ENCODE peak calls at places on chromosomes 12 and 14, in nine cellular contexts. B, E, V, A, W, J, N, C and Z are unnamed samples. For H3K4me1, the result is how much of the 10 kb centered on the place peaks cover.

GRCh38 chr12:112087851-112088250 is 20.7 kb downstream of the NAA25 start:
- DNase-seq in B (no peak), E (no peak), V (no peak), A (no peak), W (no peak), J (no peak), N (no peak), C (no peak), Z (no peak)

GRCh38 chr12:112317481-112317880 is 64.8 kb downstream of the HECTD4 start:
- DNase-seq in B (no peak), E (no peak), V (no peak), A (no peak), W (no peak), J (no peak), N (no peak), C (no peak), Z (no peak)

GRCh38 chr12:124240493-124240892 is 54.4 kb upstream of the RFLNA start:
- DNase-seq in B (no peak), E (no peak), V (no peak), A (no peak), W (no peak), J (no peak), N (peak), C (no peak), Z (no peak)

GRCh38 chr12:123939716-123940626 is 32.7 kb downstream of the CCDC92 start:
- DNase-seq in B (no peak), E (no peak), V (no peak), A (no peak), W (no peak), J (no peak), N (no peak), C (no peak), Z (no peak)

GRCh38 chr12:40738856-40739255 is 46.6 kb downstream of the CNTN1 start:
- DNase-seq in B (no peak), E (no peak), V (no peak), A (no peak), W (no peak), J (no peak), N (no peak), C (no peak), Z (no peak)

GRCh38 chr12:442235-442884 is 17.4 kb upstream of the B4GALNT3 start:
- DNase-seq in B (no peak), E (no peak), V (no peak), A (peak), W (peak), J (peak), N (peak), C (peak), Z (peak)

GRCh38 chr12:15700595-15700994 is 88.6 kb downstream of the EPS8 start:
- DNase-seq in B (no peak), E (no peak), V (no peak), A (no peak), W (no peak), J (no peak), N (peak), C (no peak), Z (no peak)

GRCh38 chr12:120713861-120714482 is 3.7 kb downstream of the UNC119B start:
- DNase-seq in B (peak), E (no peak), V (no peak), A (peak), W (peak), J (peak), N (peak), C (peak), Z (peak)

GRCh38 chr12:132338781-132339180 is 9.4 kb upstream of the GALNT9 start:
- DNase-seq in B (no peak), E (no peak), V (no peak), A (no peak), W (peak), J (no peak), N (no peak), C (no peak), Z (no peak)

GRCh38 chr12:46609281-46609623 is 216.5 kb downstream of the SLC38A4 start:
- DNase-seq in B (no peak), E (no peak), V (no peak), A (no peak), W (no peak), J (no peak), N (no peak), C (no peak), Z (no peak)

GRCh38 chr14:77011226-77011762 is 17.2 kb downstream of the IRF2BPL start:
- DNase-seq in B (no peak), E (no peak), V (no peak), A (no peak), W (no peak), J (no peak), N (no peak), C (no peak), Z (no peak)

GRCh38 chr12:106423291-106423690 is 65.7 kb downstream of the POLR3B start:
- DNase-seq in B (no peak), E (no peak), V (no peak), A (no peak), W (no peak), J (no peak), N (no peak), C (no peak), Z (no peak)
- H3K27ac ChIP-seq in B (no peak), E (no peak), V (no peak), A (no peak), W (no peak), J (no peak), N (no peak), C (no peak), Z (no peak)

DNA sequence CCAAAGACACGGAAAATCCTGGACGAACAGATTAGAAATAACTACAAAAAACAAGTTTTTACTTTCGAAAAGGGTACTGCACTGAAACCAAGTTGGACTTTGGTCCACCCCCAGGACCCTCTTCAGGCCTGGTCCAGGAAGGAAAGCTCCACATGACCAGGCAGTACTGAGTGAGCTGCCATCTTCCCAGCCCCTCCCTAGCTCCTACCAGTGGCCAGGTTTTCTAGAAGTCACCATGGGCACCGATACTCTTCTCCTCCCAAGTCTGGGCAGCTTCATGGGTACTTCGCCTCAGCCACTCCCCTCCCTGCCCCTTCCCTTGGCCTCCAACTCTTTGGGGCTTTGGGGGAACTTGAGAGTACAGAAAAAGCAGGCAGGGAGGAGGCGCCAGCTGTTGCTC is 6.6 kb downstream of the VAMP1 start:
- DNase-seq in B (no peak), E (no peak), V (no peak), A (no peak), W (no peak), J (no peak), N (no peak), C (no peak), Z (no peak)
- H3K4me1 ChIP-seq in B (under half), E (under half), V (under half), A (under half), W (half or more), J (under half), N (under half), C (under half), Z (under half)

GRCh38 chr14:61025239-61026223 is 44.5 kb downstream of the SLC38A6 start:
- DNase-seq in B (peak), E (no peak), V (peak), A (peak), W (peak), J (peak), N (peak), C (peak), Z (peak)
- H3K4me3 ChIP-seq in B (no peak), E (no peak), V (no peak), A (no peak), W (no peak), J (no peak), N (no peak), C (no peak), Z (no peak)

DNA sequence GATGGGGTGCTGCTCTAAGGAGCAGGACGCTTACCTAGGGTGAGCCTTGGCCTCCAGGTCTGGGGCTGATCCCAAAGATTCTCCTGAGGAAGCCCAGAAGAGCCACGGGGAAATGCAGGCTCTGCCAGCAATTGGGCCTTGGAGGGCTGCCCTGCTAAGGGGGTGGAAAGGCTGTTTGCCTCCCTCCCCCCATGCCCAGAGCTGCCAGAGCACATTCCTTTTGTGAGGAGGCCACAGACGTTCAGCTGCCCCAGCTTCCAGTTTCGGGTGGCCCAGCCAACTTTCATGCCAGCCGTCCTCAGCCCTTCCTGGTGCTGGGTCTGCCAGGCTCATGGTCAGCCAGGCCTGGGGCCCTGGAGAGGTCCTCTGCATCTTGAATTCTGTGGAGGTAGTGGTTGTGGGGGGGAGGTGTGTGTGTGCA is 16.0 kb downstream of the KRT7 start:
- DNase-seq in B (peak), E (no peak), V (peak), A (peak), W (no peak), J (no peak), N (no peak), C (peak), Z (no peak)
- H3K27ac ChIP-seq in B (peak), E (no peak), V (peak), A (peak), W (no peak), J (no peak), N (no peak), C (peak), Z (no peak)

GRCh38 chr14:31992051-31992450 is 85.1 kb upstream of the ARHGAP5 start:
- DNase-seq in B (no peak), E (no peak), V (no peak), A (no peak), W (no peak), J (no peak), N (no peak), C (no peak), Z (no peak)
- H3K4me1 ChIP-seq in B (under half), E (under half), V (under half), A (under half), W (under half), J (under half), N (under half), C (under half), Z (under half)

GRCh38 chr14:73244541-73244940 is 7.2 kb downstream of the PAPLN start:
- DNase-seq in B (no peak), E (no peak), V (no peak), A (no peak), W (no peak), J (no peak), N (no peak), C (no peak), Z (no peak)

GRCh38 chr14:73245401-73246325 is 8.4 kb downstream of the PAPLN start:
- DNase-seq in B (peak), E (no peak), V (no peak), A (peak), W (peak), J (no peak), N (peak), C (no peak), Z (no peak)

GRCh38 chr14:73248294-73248868 is 11.1 kb downstream of the PAPLN start:
- DNase-seq in B (no peak), E (no peak), V (no peak), A (no peak), W (no peak), J (no peak), N (peak), C (no peak), Z (no peak)

GRCh38 chr14:73249108-73249507 is 11.8 kb downstream of the PAPLN start:
- DNase-seq in B (no peak), E (no peak), V (no peak), A (no peak), W (no peak), J (no peak), N (no peak), C (no peak), Z (no peak)

GRCh38 chr14:73246387-73247150 is 9.3 kb downstream of the PAPLN start:
- DNase-seq in B (no peak), E (no peak), V (no peak), A (no peak), W (no peak), J (no peak), N (peak), C (no peak), Z (no peak)
- H3K4me3 ChIP-seq in B (peak), E (peak), V (peak), A (no peak), W (peak), J (peak), N (peak), C (peak), Z (no peak)

GRCh38 chr12:89189448-89189847 is 162.9 kb downstream of the DUSP6 start:
- DNase-seq in B (no peak), E (no peak), V (no peak), A (no peak), W (no peak), J (no peak), N (no peak), C (no peak), Z (no peak)
- H3K27ac ChIP-seq in B (no peak), E (no peak), V (no peak), A (no peak), W (no peak), J (no peak), N (no peak), C (no peak), Z (no peak)

GRCh38 chr14:100030441-100031153 is 34.6 kb upstream of the EVL start:
- DNase-seq in B (peak), E (no peak), V (no peak), A (peak), W (no peak), J (no peak), N (no peak), C (no peak), Z (no peak)

GRCh38 chr14:100033347-100034052 is 31.7 kb upstream of the EVL start:
- DNase-seq in B (no peak), E (no peak), V (no peak), A (no peak), W (no peak), J (no peak), N (no peak), C (no peak), Z (no peak)

GRCh38 chr14:100032749-100033148 is 32.5 kb upstream of the EVL start:
- DNase-seq in B (no peak), E (no peak), V (no peak), A (no peak), W (no peak), J (no peak), N (no peak), C (no peak), Z (no peak)

GRCh38 chr14:100028990-100029677 is 36.1 kb upstream of the EVL start:
- DNase-seq in B (no peak), E (no peak), V (no peak), A (no peak), W (no peak), J (no peak), N (no peak), C (no peak), Z (no peak)

DNA sequence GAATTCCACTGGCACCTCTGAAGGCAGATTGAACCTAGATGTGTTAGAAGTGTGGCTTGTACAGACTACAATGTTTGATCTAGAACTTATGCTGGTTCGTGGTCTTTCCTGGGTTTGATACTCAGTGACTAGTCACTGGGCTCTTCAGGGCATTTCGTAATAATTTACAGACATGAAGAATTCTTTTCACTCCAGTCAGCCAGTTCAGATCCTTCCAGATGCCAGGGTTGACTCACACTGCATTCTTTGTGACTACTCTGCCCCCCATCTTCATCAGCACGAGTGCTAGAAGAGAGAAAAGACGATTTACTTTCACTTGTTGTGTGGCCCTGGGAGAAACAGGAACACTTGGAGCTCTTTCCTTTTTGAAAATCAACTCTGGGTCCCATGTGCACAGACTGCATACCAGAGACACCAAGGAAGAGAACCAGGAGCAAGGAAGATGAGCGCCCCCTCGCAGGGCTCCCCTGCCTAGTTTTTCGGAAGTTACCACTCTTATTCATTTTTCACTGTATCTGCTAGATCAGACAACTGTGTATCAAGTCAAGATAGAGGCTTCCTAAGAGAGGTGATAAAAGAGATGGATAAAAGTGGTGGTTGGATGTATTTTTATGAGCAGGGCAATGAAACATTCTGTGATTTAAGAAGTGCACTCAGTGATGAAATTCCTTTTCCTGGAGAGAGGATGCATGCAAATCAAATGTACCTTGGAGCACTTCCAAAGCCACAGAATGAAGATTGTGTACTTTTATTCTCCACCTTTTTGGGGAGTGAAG is 33.5 kb upstream of the EVL start:
- DNase-seq in B (no peak), E (no peak), V (peak), A (no peak), W (no peak), J (peak), N (no peak), C (peak), Z (peak)
- H3K4me1 ChIP-seq in B (under half), E (under half), V (under half), A (under half), W (under half), J (under half), N (under half), C (under half), Z (under half)